ENCODE peak calls at places on chromosomes 7 and 10, in nine cellular contexts. H is stomach, F is CD14-positive monocyte, R is GM20000, Q is WTC11, L is body of pancreas, D is PC-9, M is astrocyte of the cerebellum, U is omental fat pad. Z is an unnamed sample.

GRCh38 chr10:31698169-31698890 is 230.3 kb downstream of the ARHGAP12 start:
- DNase-seq in H (no peak), F (no peak), R (no peak), Q (no peak), L (peak), D (no peak), M (peak), U (no peak), Z (no peak)

GRCh38 chr7:14430921-14431320 is 441.5 kb upstream of the ETV1 start:
- DNase-seq in H (no peak), F (no peak), R (no peak), Q (no peak), L (no peak), D (no peak), M (no peak), U (no peak), Z (no peak)

GRCh38 chr7:2632717-2633537 is 1.1 kb downstream of the TTYH3 start:
- DNase-seq in H (peak), F (peak), R (peak), Q (no peak), L (peak), D (no peak), M (no peak), U (peak), Z (peak)

GRCh38 chr10:28604567-28605536 is 71.9 kb downstream of the WAC start:
- DNase-seq in H (no peak), F (no peak), R (no peak), Q (no peak), L (no peak), D (no peak), M (no peak), U (no peak), Z (no peak)

GRCh38 chr10:44706745-44707144 is 204.4 kb upstream of the TMEM72 start:
- DNase-seq in H (no peak), F (no peak), R (no peak), Q (no peak), L (no peak), D (no peak), M (peak), U (no peak), Z (no peak)

GRCh38 chr7:114539575-114539974 is 125.0 kb downstream of the FOXP2 start:
- DNase-seq in H (no peak), F (no peak), R (no peak), Q (no peak), L (no peak), D (no peak), M (peak), U (no peak), Z (no peak)

GRCh38 chr10:91163269-91163708 is 57.2 kb upstream of the PCGF5 start:
- DNase-seq in H (peak), F (peak), R (peak), Q (peak), L (peak), D (no peak), M (peak), U (no peak), Z (peak)

GRCh38 chr7:25985196-25985595 is 166.8 kb upstream of the NFE2L3 start:
- DNase-seq in H (no peak), F (no peak), R (no peak), Q (no peak), L (no peak), D (no peak), M (no peak), U (no peak), Z (no peak)

GRCh38 chr7:128236924-128237586 is 4.0 kb upstream of the LEP start:
- DNase-seq in H (no peak), F (peak), R (no peak), Q (no peak), L (peak), D (peak), M (peak), U (no peak), Z (no peak)

GRCh38 chr10:70669015-70669414 is 3.3 kb upstream of the ADAMTS14 start:
- DNase-seq in H (no peak), F (no peak), R (no peak), Q (no peak), L (no peak), D (no peak), M (no peak), U (no peak), Z (no peak)

GRCh38 chr10:4651404-4652037 is 174.5 kb upstream of the AKR1E2 start:
- DNase-seq in H (no peak), F (no peak), R (no peak), Q (no peak), L (no peak), D (no peak), M (no peak), U (no peak), Z (no peak)

GRCh38 chr10:43979551-43979950 is 330.9 kb upstream of the ZNF32 start:
- DNase-seq in H (no peak), F (no peak), R (no peak), Q (no peak), L (no peak), D (no peak), M (no peak), U (no peak), Z (no peak)

GRCh38 chr10:70694410-70695179 is 22.3 kb downstream of the ADAMTS14 start:
- DNase-seq in H (no peak), F (no peak), R (no peak), Q (no peak), L (no peak), D (no peak), M (peak), U (no peak), Z (no peak)

GRCh38 chr7:123637878-123638277 is 17.8 kb upstream of the LMOD2 start:
- DNase-seq in H (no peak), F (no peak), R (no peak), Q (no peak), L (no peak), D (no peak), M (no peak), U (no peak), Z (no peak)

GRCh38 chr7:23802720-23803397 is 92.8 kb downstream of the STK31 start:
- DNase-seq in H (no peak), F (no peak), R (no peak), Q (no peak), L (no peak), D (peak), M (no peak), U (no peak), Z (no peak)

GRCh38 chr7:16603633-16604032 is 41.9 kb downstream of the ANKMY2 start:
- DNase-seq in H (no peak), F (no peak), R (no peak), Q (no peak), L (peak), D (no peak), M (no peak), U (no peak), Z (no peak)

GRCh38 chr10:121823993-121824463 is 103.8 kb downstream of the ATE1 start:
- DNase-seq in H (no peak), F (no peak), R (peak), Q (no peak), L (no peak), D (no peak), M (peak), U (no peak), Z (no peak)

GRCh38 chr10:60044221-60044620 is 137.9 kb upstream of the CCDC6 start:
- DNase-seq in H (no peak), F (no peak), R (no peak), Q (no peak), L (no peak), D (no peak), M (peak), U (no peak), Z (no peak)

GRCh38 chr7:50826371-50827172 is 43.9 kb upstream of the GRB10 start:
- DNase-seq in H (no peak), F (no peak), R (no peak), Q (no peak), L (no peak), D (peak), M (peak), U (no peak), Z (no peak)

GRCh38 chr10:99329891-99330674 is 927 bp downstream of the CNNM1 start:
- DNase-seq in H (peak), F (no peak), R (peak), Q (peak), L (peak), D (no peak), M (no peak), U (no peak), Z (peak)

GRCh38 chr7:155467846-155468821 is 10.2 kb downstream of the EN2 start:
- DNase-seq in H (no peak), F (no peak), R (peak), Q (peak), L (peak), D (no peak), M (no peak), U (no peak), Z (peak)

GRCh38 chr7:100640438-100641410 is 628 bp downstream of the TFR2 start:
- DNase-seq in H (no peak), F (no peak), R (no peak), Q (no peak), L (no peak), D (no peak), M (no peak), U (no peak), Z (no peak)

GRCh38 chr7:157936976-157937375 is 600.2 kb downstream of the DNAJB6 start:
- DNase-seq in H (no peak), F (no peak), R (no peak), Q (no peak), L (no peak), D (no peak), M (no peak), U (no peak), Z (no peak)

GRCh38 chr7:589781-590575 is 70.3 kb upstream of the PDGFA start:
- DNase-seq in H (no peak), F (no peak), R (no peak), Q (no peak), L (no peak), D (no peak), M (no peak), U (no peak), Z (no peak)

GRCh38 chr7:25194036-25194435 is 34.2 kb downstream of the NPVF start:
- DNase-seq in H (no peak), F (no peak), R (no peak), Q (no peak), L (no peak), D (no peak), M (no peak), U (no peak), Z (no peak)

GRCh38 chr10:114308470-114309110 is 69.5 kb downstream of the VWA2 start:
- DNase-seq in H (no peak), F (no peak), R (no peak), Q (no peak), L (no peak), D (no peak), M (no peak), U (no peak), Z (no peak)

GRCh38 chr7:123260428-123260960 is 60.7 kb upstream of the SLC13A1 start:
- DNase-seq in H (no peak), F (no peak), R (no peak), Q (no peak), L (no peak), D (no peak), M (no peak), U (no peak), Z (no peak)

GRCh38 chr7:31782411-31782991 is 95.5 kb downstream of the PPP1R17 start:
- DNase-seq in H (no peak), F (peak), R (peak), Q (no peak), L (peak), D (peak), M (peak), U (no peak), Z (peak)

DNA sequence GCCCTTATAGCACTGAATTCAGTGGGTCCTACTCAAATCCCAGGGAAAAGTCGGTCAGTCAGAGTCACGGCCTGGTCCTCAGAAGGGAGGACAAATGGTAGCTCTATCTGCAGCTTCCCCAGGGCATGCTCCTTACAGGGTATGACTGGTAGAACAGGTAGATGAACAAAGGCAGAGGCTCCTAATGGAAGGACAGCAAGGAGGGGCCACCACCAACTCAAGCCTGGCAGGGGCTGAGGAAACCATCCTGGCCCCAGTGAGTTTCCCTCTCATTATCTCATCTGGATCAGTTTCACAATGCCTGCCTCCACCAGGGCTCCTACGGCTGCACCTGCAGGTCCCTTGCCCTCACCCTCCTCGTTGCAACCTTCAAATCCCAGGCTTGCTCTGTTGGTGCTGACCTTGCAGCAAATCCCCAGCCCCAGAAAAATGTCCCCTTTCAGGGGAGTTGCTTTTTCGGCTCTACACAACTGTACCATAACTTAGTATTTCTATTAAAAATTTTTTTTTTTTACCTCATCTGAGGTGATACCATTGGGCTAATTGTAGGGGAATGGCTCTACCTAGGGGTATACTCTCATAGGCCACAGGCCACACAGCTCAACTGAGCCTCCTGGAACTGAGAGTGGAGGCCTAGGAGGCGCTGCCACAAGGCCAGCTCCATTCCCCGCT is 2.4 kb upstream of the MYO1G start:
- DNase-seq in H (no peak), F (no peak), R (peak), Q (no peak), L (no peak), D (no peak), M (no peak), U (no peak), Z (no peak)
- TF ChIP-seq CTCF in H (no peak), F (no peak), R (no peak), Q (no peak), L (no peak), D (no peak), M (no peak), U (no peak), Z (no peak)

GRCh38 chr7:47502240-47502877 is 79.6 kb downstream of the TNS3 start:
- DNase-seq in H (no peak), F (no peak), R (no peak), Q (no peak), L (no peak), D (no peak), M (no peak), U (no peak), Z (no peak)
- TF ChIP-seq CTCF in H (no peak), F (no peak), R (no peak), Q (no peak), L (no peak), D (no peak), M (no peak), U (no peak), Z (no peak)

DNA sequence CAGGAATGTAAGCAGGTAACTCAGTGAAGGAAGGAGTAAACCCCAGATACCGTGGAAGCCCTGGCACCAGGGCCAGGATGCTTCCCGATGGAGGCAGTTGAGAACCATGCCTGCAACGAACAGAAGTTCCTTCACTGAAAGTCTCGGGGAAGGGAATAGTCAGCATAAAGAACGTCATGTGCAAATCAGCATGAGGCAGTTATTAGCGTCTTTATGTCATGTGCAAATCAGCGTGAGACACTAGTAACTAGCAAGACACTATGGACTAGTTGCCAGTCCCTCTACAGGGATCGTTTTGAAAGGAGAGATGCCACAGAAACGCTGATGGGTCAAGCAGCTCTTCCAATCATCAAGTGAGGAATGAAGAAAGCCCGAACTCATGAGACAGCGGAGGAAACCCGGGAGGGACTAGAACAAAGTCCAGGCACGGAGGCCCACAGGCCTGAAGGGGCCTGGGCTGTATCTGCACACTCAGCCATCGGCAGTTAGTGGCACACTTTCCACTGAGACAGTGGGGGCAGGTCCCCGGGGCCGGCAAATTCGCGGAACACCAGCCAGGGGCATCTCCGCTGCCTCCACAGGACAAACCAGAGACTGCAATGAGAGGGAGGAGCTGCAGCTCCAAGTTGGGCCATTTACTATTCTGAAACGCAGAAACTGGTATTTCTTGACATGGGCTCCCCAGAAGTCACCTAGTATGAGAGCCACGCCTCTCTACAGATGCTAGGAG is 109.6 kb downstream of the SFMBT2 start:
- DNase-seq in H (no peak), F (no peak), R (no peak), Q (peak), L (no peak), D (no peak), M (no peak), U (no peak), Z (peak)
- TF ChIP-seq CTCF in H (no peak), F (no peak), R (no peak), Q (peak), L (no peak), D (no peak), M (no peak), U (no peak), Z (peak)

GRCh38 chr10:24723788-24724380 is at the start of gene ARHGAP21:
- DNase-seq in H (peak), F (no peak), R (peak), Q (peak), L (peak), D (no peak), M (no peak), U (no peak), Z (no peak)

GRCh38 chr10:24726626-24727025 is 2.9 kb upstream of the ARHGAP21 start:
- DNase-seq in H (no peak), F (no peak), R (no peak), Q (no peak), L (no peak), D (no peak), M (no peak), U (no peak), Z (no peak)

GRCh38 chr10:24724381-24725228 is 918 bp upstream of the ARHGAP21 start:
- DNase-seq in H (peak), F (peak), R (peak), Q (peak), L (peak), D (peak), M (peak), U (peak), Z (peak)

GRCh38 chr10:24730811-24731210 is 7.1 kb upstream of the ARHGAP21 start:
- DNase-seq in H (no peak), F (no peak), R (no peak), Q (no peak), L (no peak), D (no peak), M (no peak), U (no peak), Z (no peak)

GRCh38 chr10:24727811-24728210 is 4.1 kb upstream of the ARHGAP21 start:
- DNase-seq in H (no peak), F (no peak), R (no peak), Q (peak), L (no peak), D (no peak), M (no peak), U (no peak), Z (no peak)
- TF ChIP-seq CTCF in H (no peak), F (no peak), R (no peak), Q (no peak), L (no peak), D (no peak), M (peak), U (no peak), Z (no peak)